ENCODE peak calls at places on chromosome 20, in nine cellular contexts. One of them, this sample, is unnamed.

GRCh38 chr20:50969912-50970311 is 11.3 kb downstream of the MOCS3 start:
- DNase-seq in HCT116: no peak
- DNase-seq in heart left ventricle: no peak
- DNase-seq in Peyer's patch: no peak
- DNase-seq in left lung: no peak
- DNase-seq in cardiac fibroblast: no peak
- DNase-seq in AG09309: no peak
- DNase-seq in fibroblast of pulmonary artery: no peak
- DNase-seq in suprapubic skin: no peak
- DNase-seq in this sample: no peak

GRCh38 chr20:4217349-4217761 is 202.0 kb upstream of the RNF24 start:
- DNase-seq in suprapubic skin: no peak
- DNase-seq in cardiac fibroblast: no peak
- DNase-seq in heart left ventricle: peak
- DNase-seq in left lung: no peak
- DNase-seq in fibroblast of pulmonary artery: no peak
- DNase-seq in HCT116: no peak
- DNase-seq in Peyer's patch: peak
- DNase-seq in AG09309: no peak
- DNase-seq in this sample: peak

GRCh38 chr20:47502801-47503239 is 1.1 kb downstream of the NCOA3 start:
- DNase-seq in cardiac fibroblast: peak
- DNase-seq in suprapubic skin: no peak
- DNase-seq in left lung: no peak
- DNase-seq in HCT116: no peak
- DNase-seq in fibroblast of pulmonary artery: peak
- DNase-seq in AG09309: no peak
- DNase-seq in Peyer's patch: no peak
- DNase-seq in heart left ventricle: no peak
- DNase-seq in this sample: peak

GRCh38 chr20:47925603-47926002 is 140.3 kb upstream of the SULF2 start:
- DNase-seq in Peyer's patch: no peak
- DNase-seq in heart left ventricle: no peak
- DNase-seq in HCT116: no peak
- DNase-seq in suprapubic skin: no peak
- DNase-seq in AG09309: no peak
- DNase-seq in fibroblast of pulmonary artery: no peak
- DNase-seq in cardiac fibroblast: no peak
- DNase-seq in left lung: no peak
- DNase-seq in this sample: no peak

GRCh38 chr20:32479697-32480140 is 105.4 kb downstream of the NOL4L start:
- DNase-seq in Peyer's patch: peak
- DNase-seq in fibroblast of pulmonary artery: no peak
- DNase-seq in left lung: peak
- DNase-seq in heart left ventricle: peak
- DNase-seq in AG09309: no peak
- DNase-seq in cardiac fibroblast: no peak
- DNase-seq in HCT116: no peak
- DNase-seq in suprapubic skin: no peak
- DNase-seq in this sample: no peak

GRCh38 chr20:17659801-17660200 is 22.2 kb downstream of the RRBP1 start:
- DNase-seq in left lung: no peak
- DNase-seq in heart left ventricle: peak
- DNase-seq in HCT116: no peak
- DNase-seq in suprapubic skin: no peak
- DNase-seq in cardiac fibroblast: no peak
- DNase-seq in AG09309: no peak
- DNase-seq in Peyer's patch: no peak
- DNase-seq in fibroblast of pulmonary artery: no peak
- DNase-seq in this sample: no peak

GRCh38 chr20:39364320-39364719 is 402.2 kb downstream of the DHX35 start:
- DNase-seq in Peyer's patch: no peak
- DNase-seq in left lung: no peak
- DNase-seq in heart left ventricle: no peak
- DNase-seq in fibroblast of pulmonary artery: no peak
- DNase-seq in cardiac fibroblast: no peak
- DNase-seq in HCT116: no peak
- DNase-seq in AG09309: no peak
- DNase-seq in suprapubic skin: no peak
- DNase-seq in this sample: no peak

GRCh38 chr20:60900581-60900980 is 351.5 kb upstream of the CDH4 start:
- DNase-seq in fibroblast of pulmonary artery: no peak
- DNase-seq in heart left ventricle: no peak
- DNase-seq in HCT116: no peak
- DNase-seq in cardiac fibroblast: no peak
- DNase-seq in AG09309: no peak
- DNase-seq in Peyer's patch: no peak
- DNase-seq in left lung: no peak
- DNase-seq in suprapubic skin: no peak
- DNase-seq in this sample: no peak

GRCh38 chr20:46169245-46170171 is 51.4 kb downstream of the CD40 start:
- DNase-seq in suprapubic skin: no peak
- DNase-seq in Peyer's patch: no peak
- DNase-seq in heart left ventricle: no peak
- DNase-seq in AG09309: no peak
- DNase-seq in HCT116: no peak
- DNase-seq in left lung: no peak
- DNase-seq in fibroblast of pulmonary artery: no peak
- DNase-seq in cardiac fibroblast: no peak
- DNase-seq in this sample: no peak

GRCh38 chr20:13363473-13363872 is 142.4 kb downstream of the ISM1 start:
- DNase-seq in left lung: no peak
- DNase-seq in fibroblast of pulmonary artery: no peak
- DNase-seq in heart left ventricle: no peak
- DNase-seq in HCT116: no peak
- DNase-seq in cardiac fibroblast: no peak
- DNase-seq in AG09309: no peak
- DNase-seq in suprapubic skin: no peak
- DNase-seq in Peyer's patch: no peak
- DNase-seq in this sample: no peak

GRCh38 chr20:61727761-61728160 is 337.9 kb downstream of the TAF4 start:
- DNase-seq in suprapubic skin: no peak
- DNase-seq in HCT116: no peak
- DNase-seq in cardiac fibroblast: no peak
- DNase-seq in AG09309: no peak
- DNase-seq in fibroblast of pulmonary artery: no peak
- DNase-seq in Peyer's patch: no peak
- DNase-seq in heart left ventricle: no peak
- DNase-seq in left lung: no peak
- DNase-seq in this sample: no peak

GRCh38 chr20:37686762-37687477 is 6.9 kb upstream of the CTNNBL1 start:
- DNase-seq in suprapubic skin: no peak
- DNase-seq in HCT116: no peak
- DNase-seq in AG09309: no peak
- DNase-seq in fibroblast of pulmonary artery: no peak
- DNase-seq in Peyer's patch: no peak
- DNase-seq in left lung: no peak
- DNase-seq in cardiac fibroblast: no peak
- DNase-seq in heart left ventricle: no peak
- DNase-seq in this sample: no peak

GRCh38 chr20:10848810-10849370 is 175.1 kb upstream of the JAG1 start:
- DNase-seq in fibroblast of pulmonary artery: peak
- DNase-seq in Peyer's patch: peak
- DNase-seq in heart left ventricle: peak
- DNase-seq in AG09309: peak
- DNase-seq in suprapubic skin: no peak
- DNase-seq in cardiac fibroblast: peak
- DNase-seq in left lung: no peak
- DNase-seq in HCT116: peak
- DNase-seq in this sample: no peak

GRCh38 chr20:35734374-35734773 is 7.7 kb downstream of the RBM39 start:
- DNase-seq in cardiac fibroblast: no peak
- DNase-seq in heart left ventricle: no peak
- DNase-seq in Peyer's patch: no peak
- DNase-seq in fibroblast of pulmonary artery: no peak
- DNase-seq in left lung: no peak
- DNase-seq in AG09309: no peak
- DNase-seq in suprapubic skin: no peak
- DNase-seq in HCT116: no peak
- DNase-seq in this sample: no peak

GRCh38 chr20:36875702-36876472 is at the start of gene TLDC2:
- DNase-seq in HCT116: no peak
- DNase-seq in suprapubic skin: no peak
- DNase-seq in AG09309: no peak
- DNase-seq in fibroblast of pulmonary artery: no peak
- DNase-seq in cardiac fibroblast: no peak
- DNase-seq in heart left ventricle: no peak
- DNase-seq in left lung: peak
- DNase-seq in Peyer's patch: peak
- DNase-seq in this sample: no peak

GRCh38 chr20:3270051-3270450 is 31.1 kb upstream of the SLC4A11 start:
- DNase-seq in fibroblast of pulmonary artery: no peak
- DNase-seq in cardiac fibroblast: no peak
- DNase-seq in AG09309: no peak
- DNase-seq in left lung: no peak
- DNase-seq in suprapubic skin: no peak
- DNase-seq in HCT116: no peak
- DNase-seq in Peyer's patch: no peak
- DNase-seq in heart left ventricle: no peak
- DNase-seq in this sample: no peak

GRCh38 chr20:33507461-33507860 is 17.6 kb downstream of the CBFA2T2 start:
- DNase-seq in Peyer's patch: no peak
- DNase-seq in HCT116: no peak
- DNase-seq in AG09309: no peak
- DNase-seq in suprapubic skin: no peak
- DNase-seq in left lung: no peak
- DNase-seq in fibroblast of pulmonary artery: no peak
- DNase-seq in heart left ventricle: no peak
- DNase-seq in cardiac fibroblast: no peak
- DNase-seq in this sample: no peak

GRCh38 chr20:9344080-9344920 is 170.1 kb upstream of the LAMP5 start:
- DNase-seq in Peyer's patch: no peak
- DNase-seq in left lung: no peak
- DNase-seq in suprapubic skin: no peak
- DNase-seq in cardiac fibroblast: peak
- DNase-seq in HCT116: no peak
- DNase-seq in AG09309: peak
- DNase-seq in heart left ventricle: peak
- DNase-seq in fibroblast of pulmonary artery: peak
- DNase-seq in this sample: peak

GRCh38 chr20:31698803-31699718 is 23.6 kb downstream of the BCL2L1 start:
- DNase-seq in HCT116: peak
- DNase-seq in left lung: no peak
- DNase-seq in AG09309: peak
- DNase-seq in suprapubic skin: no peak
- DNase-seq in cardiac fibroblast: peak
- DNase-seq in heart left ventricle: peak
- DNase-seq in fibroblast of pulmonary artery: peak
- DNase-seq in Peyer's patch: no peak
- DNase-seq in this sample: peak

DNA sequence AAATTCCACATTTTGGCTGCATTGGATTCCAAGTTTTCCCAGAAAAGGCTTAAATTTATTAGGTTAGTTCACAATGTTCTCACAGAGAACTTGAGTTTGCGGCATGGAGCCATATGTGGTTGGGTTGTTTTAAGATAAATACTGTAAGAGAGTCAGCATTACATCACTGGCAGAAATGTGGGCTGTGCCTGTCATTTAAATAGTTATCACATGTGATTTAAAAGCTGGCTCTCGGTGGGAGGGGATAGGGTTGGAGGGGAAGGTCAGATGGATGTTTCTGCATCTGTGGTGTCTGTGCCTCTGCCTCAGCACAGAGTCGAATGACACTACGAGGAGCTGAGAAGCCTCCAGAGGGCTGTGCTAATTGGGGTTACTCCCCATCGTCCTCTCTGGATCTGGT is 73.8 kb upstream of the SCP2D1 start:
- DNase-seq in cardiac fibroblast: peak
- DNase-seq in heart left ventricle: no peak
- DNase-seq in Peyer's patch: no peak
- DNase-seq in fibroblast of pulmonary artery: peak
- DNase-seq in AG09309: peak
- DNase-seq in HCT116: no peak
- DNase-seq in left lung: no peak
- DNase-seq in suprapubic skin: no peak
- DNase-seq in this sample: no peak
- H3K4me3 ChIP-seq in cardiac fibroblast: no peak
- H3K4me3 ChIP-seq in heart left ventricle: no peak
- H3K4me3 ChIP-seq in Peyer's patch: no peak
- H3K4me3 ChIP-seq in fibroblast of pulmonary artery: no peak
- H3K4me3 ChIP-seq in AG09309: no peak
- H3K4me3 ChIP-seq in HCT116: no peak
- H3K4me3 ChIP-seq in left lung: no peak
- H3K4me3 ChIP-seq in suprapubic skin: no peak
- H3K4me3 ChIP-seq in this sample: no peak

GRCh38 chr20:6008254-6008653 is 45.6 kb downstream of the LRRN4 start:
- DNase-seq in AG09309: peak
- DNase-seq in heart left ventricle: peak
- DNase-seq in fibroblast of pulmonary artery: peak
- DNase-seq in HCT116: no peak
- DNase-seq in suprapubic skin: peak
- DNase-seq in Peyer's patch: no peak
- DNase-seq in left lung: no peak
- DNase-seq in cardiac fibroblast: peak
- DNase-seq in this sample: peak
- H3K4me3 ChIP-seq in AG09309: no peak
- H3K4me3 ChIP-seq in heart left ventricle: peak
- H3K4me3 ChIP-seq in fibroblast of pulmonary artery: peak
- H3K4me3 ChIP-seq in HCT116: no peak
- H3K4me3 ChIP-seq in suprapubic skin: no peak
- H3K4me3 ChIP-seq in Peyer's patch: peak
- H3K4me3 ChIP-seq in left lung: no peak
- H3K4me3 ChIP-seq in cardiac fibroblast: no peak
- H3K4me3 ChIP-seq in this sample: peak

GRCh38 chr20:21133404-21133803 is 7.5 kb downstream of the KIZ start:
- DNase-seq in cardiac fibroblast: no peak
- DNase-seq in Peyer's patch: no peak
- DNase-seq in AG09309: no peak
- DNase-seq in left lung: no peak
- DNase-seq in suprapubic skin: no peak
- DNase-seq in HCT116: no peak
- DNase-seq in fibroblast of pulmonary artery: no peak
- DNase-seq in heart left ventricle: no peak
- DNase-seq in this sample: no peak
- H3K4me3 ChIP-seq in cardiac fibroblast: no peak
- H3K4me3 ChIP-seq in Peyer's patch: no peak
- H3K4me3 ChIP-seq in AG09309: no peak
- H3K4me3 ChIP-seq in left lung: no peak
- H3K4me3 ChIP-seq in suprapubic skin: no peak
- H3K4me3 ChIP-seq in HCT116: no peak
- H3K4me3 ChIP-seq in fibroblast of pulmonary artery: no peak
- H3K4me3 ChIP-seq in heart left ventricle: no peak
- H3K4me3 ChIP-seq in this sample: no peak

DNA sequence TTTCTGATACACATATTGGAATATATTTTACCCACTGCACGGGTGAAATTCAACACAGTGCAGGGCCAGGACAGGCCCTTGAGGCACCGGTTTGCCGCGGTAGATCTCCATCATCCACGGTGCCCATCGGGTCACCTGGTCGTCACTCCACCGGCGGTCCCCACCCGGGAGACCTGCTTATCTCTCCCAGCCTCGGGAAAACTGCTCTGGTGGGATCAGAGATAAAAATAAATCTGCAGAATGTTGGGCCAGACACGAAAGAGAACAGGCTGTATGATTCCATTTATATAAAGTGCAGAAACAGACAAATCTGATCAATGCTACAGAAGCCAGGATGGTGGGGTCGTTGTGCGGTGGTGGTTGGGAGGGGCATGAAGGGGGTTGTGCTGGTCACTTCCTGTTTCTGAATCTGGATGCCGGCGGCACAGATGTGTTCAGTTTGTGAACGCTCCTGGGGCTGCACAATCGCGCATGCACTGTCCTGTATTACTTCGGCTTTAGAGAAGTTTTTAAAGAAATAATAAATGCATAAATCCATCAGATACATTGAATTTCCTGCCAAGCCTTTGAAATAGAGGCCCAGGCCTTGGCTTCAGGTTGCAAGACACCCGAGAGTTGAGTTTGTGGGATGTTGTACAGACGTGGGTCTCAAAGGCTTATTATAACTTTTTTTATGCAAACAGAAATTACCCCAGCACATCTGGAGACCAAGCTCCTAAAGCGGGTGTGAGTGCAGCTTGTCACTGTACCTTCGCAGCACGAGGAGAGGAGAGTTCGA is 54.3 kb downstream of the ANKRD60 start:
- DNase-seq in fibroblast of pulmonary artery: no peak
- DNase-seq in heart left ventricle: no peak
- DNase-seq in AG09309: no peak
- DNase-seq in cardiac fibroblast: no peak
- DNase-seq in left lung: peak
- DNase-seq in suprapubic skin: no peak
- DNase-seq in HCT116: no peak
- DNase-seq in Peyer's patch: peak
- DNase-seq in this sample: no peak
- H3K4me3 ChIP-seq in fibroblast of pulmonary artery: no peak
- H3K4me3 ChIP-seq in heart left ventricle: peak
- H3K4me3 ChIP-seq in AG09309: no peak
- H3K4me3 ChIP-seq in cardiac fibroblast: no peak
- H3K4me3 ChIP-seq in left lung: no peak
- H3K4me3 ChIP-seq in suprapubic skin: peak
- H3K4me3 ChIP-seq in HCT116: no peak
- H3K4me3 ChIP-seq in Peyer's patch: no peak
- H3K4me3 ChIP-seq in this sample: no peak

This sample was measured in heart right ventricle.